ENCODE peak calls at places on chromosomes 12 and 14, in nine cellular contexts. E is T-cell; N is germinal center; V is RPMI7951; F is iPS-NIHi11; L is stimulated activated CD4-positive, alpha-beta T cell treated with anti-CD3 and anti-CD28 coated beads, Interleukin-4, amount 100 ng/mL, for 1 hour; K is cerebellum; C is left ventricle myocardium superior; J is B cell. T is an unnamed sample.
A peak's percentile ranks its signal among the peaks of the same experiment; 100 is the strongest.

GRCh38 chr14:26621807-26622560 is 24.2 kb upstream of the NOVA1 start:
- DNase-seq in E (no peak), N (no peak), V (no peak), F (peak; percentile 5), L (no peak), K (no peak), C (no peak), J (no peak), T (no peak)

GRCh38 chr14:22547309-22547947 is 41.6 kb downstream of the DAD1 start:
- DNase-seq in E (no peak), N (no peak), V (peak; percentile 89), F (no peak), L (no peak), K (no peak), C (peak; percentile 59), J (no peak), T (no peak)

GRCh38 chr12:15700595-15700994 is 88.6 kb downstream of the EPS8 start:
- DNase-seq in E (no peak), N (no peak), V (peak; percentile 91), F (no peak), L (no peak), K (no peak), C (no peak), J (no peak), T (no peak)

GRCh38 chr12:20624718-20625117 is 70.4 kb upstream of the SLCO1C1 start:
- DNase-seq in E (no peak), N (no peak), V (peak; percentile 1), F (peak; percentile 52), L (no peak), K (no peak), C (no peak), J (no peak), T (no peak)

GRCh38 chr12:55686366-55687010 is 21.2 kb downstream of the ITGA7 start:
- DNase-seq in E (no peak), N (no peak), V (peak; percentile 34), F (no peak), L (no peak), K (no peak), C (no peak), J (no peak), T (no peak)

GRCh38 chr12:109766251-109766778 is 52.7 kb downstream of the FAM222A start:
- DNase-seq in E (no peak), N (no peak), V (no peak), F (no peak), L (no peak), K (no peak), C (no peak), J (no peak), T (no peak)

GRCh38 chr12:94229902-94230301 is 81.5 kb downstream of the PLXNC1 start:
- DNase-seq in E (no peak), N (no peak), V (no peak), F (no peak), L (no peak), K (no peak), C (no peak), J (no peak), T (no peak)

GRCh38 chr14:69986336-69986735 is 107.1 kb downstream of the SMOC1 start:
- DNase-seq in E (no peak), N (no peak), V (no peak), F (no peak), L (no peak), K (no peak), C (no peak), J (no peak), T (no peak)

GRCh38 chr14:105879867-105880561 is 353.6 kb downstream of the TMEM121 start:
- DNase-seq in E (no peak), N (no peak), V (no peak), F (no peak), L (no peak), K (no peak), C (peak; percentile 18), J (no peak), T (no peak)

GRCh38 chr14:21077672-21078071 is 7.6 kb downstream of the ARHGEF40 start:
- DNase-seq in E (no peak), N (no peak), V (no peak), F (no peak), L (no peak), K (no peak), C (no peak), J (no peak), T (no peak)